ENCODE peak calls at places on chromosome 2, in seven cellular contexts. B is tibial artery, G is RWPE1, Z is lower leg skin, T is hepatocyte, I is foreskin fibroblast, Y is adrenal gland. V is an unnamed sample.

GRCh38 chr2:63041592-63041991 is 9.0 kb upstream of the OTX1 start:
- DNase-seq in B (no peak), G (no peak), Z (no peak), T (no peak), I (no peak), Y (no peak), V (no peak)

GRCh38 chr2:1455466-1455865 is 42.2 kb downstream of the TPO start:
- DNase-seq in B (no peak), G (no peak), Z (no peak), T (no peak), I (peak), Y (no peak), V (no peak)

GRCh38 chr2:163364736-163365135 is 371.1 kb downstream of the FIGN start:
- DNase-seq in B (no peak), G (no peak), Z (no peak), T (no peak), I (no peak), Y (no peak), V (no peak)

GRCh38 chr2:138244400-138245001 is 257.1 kb upstream of the SPOPL start:
- DNase-seq in B (peak), G (no peak), Z (peak), T (no peak), I (peak), Y (no peak), V (no peak)

GRCh38 chr2:222424729-222425671 is 657 bp downstream of the SGPP2 start:
- DNase-seq in B (no peak), G (no peak), Z (no peak), T (peak), I (peak), Y (peak), V (peak)

GRCh38 chr2:74881626-74882298 is 47.8 kb downstream of the HK2 start:
- DNase-seq in B (no peak), G (no peak), Z (no peak), T (no peak), I (no peak), Y (no peak), V (no peak)

GRCh38 chr2:205748660-205749059 is 66.4 kb downstream of the NRP2 start:
- DNase-seq in B (no peak), G (peak), Z (no peak), T (no peak), I (peak), Y (no peak), V (no peak)

GRCh38 chr2:7601990-7602389 is 684.8 kb downstream of the RNF144A start:
- DNase-seq in B (no peak), G (no peak), Z (no peak), T (no peak), I (no peak), Y (no peak), V (no peak)

GRCh38 chr2:241031436-241032165 is 33.2 kb downstream of the SNED1 start:
- DNase-seq in B (no peak), G (no peak), Z (peak), T (no peak), I (no peak), Y (no peak), V (no peak)

GRCh38 chr2:81304154-81304830 is 999.7 kb upstream of the LRRTM1 start:
- DNase-seq in B (no peak), G (peak), Z (no peak), T (peak), I (no peak), Y (no peak), V (no peak)

GRCh38 chr2:8794923-8795825 is 42.2 kb downstream of the KIDINS220 start:
- DNase-seq in B (no peak), G (no peak), Z (no peak), T (no peak), I (peak), Y (no peak), V (no peak)

GRCh38 chr2:240021488-240022104 is 3.5 kb downstream of the NDUFA10 start:
- DNase-seq in B (peak), G (peak), Z (no peak), T (peak), I (peak), Y (peak), V (peak)

GRCh38 chr2:61792355-61792754 is 61.5 kb downstream of the FAM161A start:
- DNase-seq in B (no peak), G (no peak), Z (no peak), T (no peak), I (no peak), Y (no peak), V (no peak)

GRCh38 chr2:70959851-70960832 is 18.3 kb upstream of the ANKRD53 start:
- DNase-seq in B (peak), G (no peak), Z (peak), T (peak), I (no peak), Y (peak), V (no peak)

GRCh38 chr2:212894026-212894425 is 257.4 kb downstream of the IKZF2 start:
- DNase-seq in B (no peak), G (no peak), Z (no peak), T (no peak), I (no peak), Y (no peak), V (no peak)

GRCh38 chr2:60125880-60126444 is 427.5 kb downstream of the BCL11A start:
- DNase-seq in B (no peak), G (no peak), Z (no peak), T (no peak), I (no peak), Y (no peak), V (no peak)

GRCh38 chr2:174174741-174175140 is 73.6 kb downstream of the OLA1 start:
- DNase-seq in B (no peak), G (no peak), Z (no peak), T (no peak), I (no peak), Y (no peak), V (no peak)

GRCh38 chr2:213545964-213546363 is 261.7 kb downstream of the SPAG16 start:
- DNase-seq in B (no peak), G (no peak), Z (no peak), T (no peak), I (no peak), Y (no peak), V (no peak)

GRCh38 chr2:121095257-121096080 is 189.5 kb downstream of the TFCP2L1 start:
- DNase-seq in B (peak), G (peak), Z (peak), T (peak), I (peak), Y (peak), V (peak)

GRCh38 chr2:37306024-37306423 is 18.6 kb downstream of the PRKD3 start:
- DNase-seq in B (no peak), G (no peak), Z (no peak), T (peak), I (no peak), Y (no peak), V (no peak)

GRCh38 chr2:151761193-151761592 is 26.9 kb upstream of the NEB start:
- DNase-seq in B (no peak), G (no peak), Z (no peak), T (no peak), I (no peak), Y (no peak), V (no peak)
- TF ChIP-seq CTCF in B (no peak), G (no peak), Z (no peak), T (no peak), I (no peak), Y (no peak), V (no peak)

GRCh38 chr2:238860966-238861730 is 13.3 kb downstream of the TWIST2 start:
- DNase-seq in B (no peak), G (no peak), Z (no peak), T (no peak), I (peak), Y (no peak), V (no peak)

GRCh38 chr2:238862701-238863100 is 14.8 kb downstream of the TWIST2 start:
- DNase-seq in B (no peak), G (no peak), Z (no peak), T (no peak), I (peak), Y (no peak), V (no peak)

GRCh38 chr2:238863231-238863630 is 15.3 kb downstream of the TWIST2 start:
- DNase-seq in B (peak), G (no peak), Z (no peak), T (no peak), I (peak), Y (no peak), V (no peak)

GRCh38 chr2:238863749-238864206 is 15.9 kb downstream of the TWIST2 start:
- DNase-seq in B (peak), G (no peak), Z (no peak), T (no peak), I (no peak), Y (no peak), V (no peak)

DNA sequence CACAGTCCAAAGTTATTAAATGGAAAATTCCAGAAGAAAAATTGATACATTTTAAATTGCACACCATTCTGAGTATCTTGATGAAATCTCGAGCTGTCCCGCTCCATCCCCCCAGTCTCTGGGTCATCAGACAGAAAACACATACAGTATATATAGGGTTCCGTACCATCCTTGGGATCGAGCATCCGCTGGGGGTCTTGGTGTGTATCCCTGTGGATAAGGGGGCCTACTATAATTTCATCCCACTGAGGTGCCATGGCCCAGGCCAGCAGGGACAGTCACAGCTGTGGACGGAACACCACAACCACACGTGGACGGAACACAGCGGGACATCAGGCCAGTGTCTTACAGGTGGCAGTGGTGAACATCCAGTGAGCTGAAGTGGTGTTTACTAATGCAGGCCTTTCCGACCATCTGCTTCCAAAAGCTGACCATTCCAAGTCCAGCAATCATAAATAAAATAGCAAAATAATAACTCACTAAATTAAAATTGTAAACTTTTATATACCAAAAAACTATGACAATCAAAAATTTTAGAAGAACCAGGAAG is 14.0 kb downstream of the TWIST2 start:
- DNase-seq in B (no peak), G (no peak), Z (no peak), T (no peak), I (peak), Y (no peak), V (no peak)
- TF ChIP-seq CTCF in B (no peak), G (no peak), Z (no peak), T (no peak), I (no peak), Y (no peak), V (no peak)

GRCh38 chr2:86342488-86342887 is 5.1 kb upstream of the REEP1 start:
- DNase-seq in B (no peak), G (no peak), Z (no peak), T (no peak), I (no peak), Y (no peak), V (no peak)
- TF ChIP-seq CTCF in B (no peak), G (no peak), Z (no peak), T (no peak), I (no peak), Y (no peak), V (no peak)

GRCh38 chr2:189347540-189347939 is 93.7 kb upstream of the WDR75 start:
- DNase-seq in B (peak), G (peak), Z (peak), T (peak), I (peak), Y (peak), V (peak)
- TF ChIP-seq CTCF in B (peak), G (peak), Z (no peak), T (peak), I (peak), Y (no peak), V (peak)

DNA sequence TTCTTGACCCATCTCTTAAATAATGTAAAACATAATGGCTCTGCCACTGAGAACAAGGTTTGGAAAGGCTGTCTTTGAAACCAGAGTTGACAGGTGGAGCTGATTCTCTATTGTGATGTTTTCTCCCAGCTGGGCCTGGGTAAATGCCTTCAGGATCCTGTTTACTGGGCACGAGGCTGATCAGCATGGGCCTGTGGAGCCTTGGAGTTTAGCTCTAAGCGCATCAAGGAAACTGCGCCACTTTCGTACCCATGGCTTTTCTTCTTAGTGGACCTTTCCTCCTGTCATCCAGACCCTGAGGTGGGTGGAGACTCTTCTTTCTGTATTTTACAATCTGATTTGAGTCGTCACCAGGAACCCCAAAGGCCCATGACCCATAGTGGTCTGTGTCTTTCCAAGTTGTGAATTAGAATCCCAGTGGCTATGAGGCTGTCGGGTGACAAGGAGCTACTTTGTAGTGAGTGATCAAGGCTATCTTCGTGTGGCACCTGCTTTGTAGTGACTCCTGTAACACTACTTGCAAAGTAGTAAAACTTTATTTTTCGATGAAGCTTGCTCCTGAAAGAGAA is 123.1 kb downstream of the LPIN1 start:
- DNase-seq in B (no peak), G (no peak), Z (peak), T (no peak), I (no peak), Y (no peak), V (no peak)
- TF ChIP-seq CTCF in B (no peak), G (no peak), Z (no peak), T (no peak), I (no peak), Y (no peak), V (no peak)

DNA sequence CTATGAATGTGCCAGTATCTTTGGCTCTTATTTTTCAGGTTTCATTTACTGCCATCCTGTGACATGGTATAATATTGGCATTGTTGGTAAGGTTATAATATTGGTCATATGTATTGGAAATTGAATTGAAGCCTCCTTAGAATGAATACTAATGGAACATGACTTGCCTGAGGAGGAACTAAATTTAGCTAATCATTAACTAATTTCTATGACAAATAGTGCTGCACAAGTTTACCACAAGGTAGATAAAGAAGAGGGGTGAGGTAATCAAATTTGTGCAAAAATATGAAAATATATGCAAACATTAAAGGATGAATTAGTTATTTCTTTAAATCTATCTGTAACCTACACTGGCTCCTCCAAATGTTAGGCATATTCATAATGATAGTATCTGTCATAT is 43.2 kb upstream of the ORC2 start:
- DNase-seq in B (no peak), G (no peak), Z (no peak), T (no peak), I (no peak), Y (no peak), V (no peak)
- TF ChIP-seq CTCF in B (no peak), G (no peak), Z (no peak), T (no peak), I (no peak), Y (no peak), V (no peak)

GRCh38 chr2:191516260-191516659 is 161.7 kb upstream of the NABP1 start:
- DNase-seq in B (no peak), G (no peak), Z (no peak), T (no peak), I (no peak), Y (no peak), V (no peak)

DNA sequence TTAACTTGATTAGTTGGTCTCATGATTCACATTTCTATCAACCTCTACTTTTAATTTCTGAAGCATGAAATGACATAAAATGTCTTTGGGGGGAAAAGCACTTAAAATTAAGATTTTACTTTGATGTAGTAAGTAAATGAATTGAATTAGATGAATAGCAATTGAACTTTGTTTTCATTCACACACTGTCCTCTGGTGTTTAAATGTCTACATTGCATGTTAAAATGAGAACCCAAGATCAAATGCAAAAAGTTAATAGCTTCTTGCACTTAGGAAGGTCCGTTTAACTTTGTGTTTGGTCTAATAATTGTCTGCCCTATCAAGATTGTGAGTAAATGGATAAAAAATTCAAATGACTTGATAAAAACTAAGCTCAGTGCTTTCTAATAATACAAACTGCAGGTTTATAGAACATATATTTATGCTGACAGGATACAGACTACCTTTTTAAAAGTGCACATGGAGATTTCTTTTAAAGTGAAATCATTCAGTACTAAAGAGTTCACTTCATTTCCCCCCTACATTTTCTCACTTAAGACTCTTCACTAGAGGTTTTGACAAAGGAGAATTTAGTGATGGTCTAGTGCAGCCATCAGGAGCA is 156.2 kb upstream of the NABP1 start:
- DNase-seq in B (no peak), G (peak), Z (no peak), T (no peak), I (peak), Y (no peak), V (peak)
- TF ChIP-seq CTCF in B (peak), G (peak), Z (no peak), T (peak), I (peak), Y (peak), V (peak)

GRCh38 chr2:207142461-207142860 is 23.3 kb downstream of the KLF7 start:
- DNase-seq in B (no peak), G (no peak), Z (no peak), T (no peak), I (no peak), Y (no peak), V (no peak)
- TF ChIP-seq CTCF in B (peak), G (no peak), Z (no peak), T (peak), I (no peak), Y (no peak), V (peak)

DNA sequence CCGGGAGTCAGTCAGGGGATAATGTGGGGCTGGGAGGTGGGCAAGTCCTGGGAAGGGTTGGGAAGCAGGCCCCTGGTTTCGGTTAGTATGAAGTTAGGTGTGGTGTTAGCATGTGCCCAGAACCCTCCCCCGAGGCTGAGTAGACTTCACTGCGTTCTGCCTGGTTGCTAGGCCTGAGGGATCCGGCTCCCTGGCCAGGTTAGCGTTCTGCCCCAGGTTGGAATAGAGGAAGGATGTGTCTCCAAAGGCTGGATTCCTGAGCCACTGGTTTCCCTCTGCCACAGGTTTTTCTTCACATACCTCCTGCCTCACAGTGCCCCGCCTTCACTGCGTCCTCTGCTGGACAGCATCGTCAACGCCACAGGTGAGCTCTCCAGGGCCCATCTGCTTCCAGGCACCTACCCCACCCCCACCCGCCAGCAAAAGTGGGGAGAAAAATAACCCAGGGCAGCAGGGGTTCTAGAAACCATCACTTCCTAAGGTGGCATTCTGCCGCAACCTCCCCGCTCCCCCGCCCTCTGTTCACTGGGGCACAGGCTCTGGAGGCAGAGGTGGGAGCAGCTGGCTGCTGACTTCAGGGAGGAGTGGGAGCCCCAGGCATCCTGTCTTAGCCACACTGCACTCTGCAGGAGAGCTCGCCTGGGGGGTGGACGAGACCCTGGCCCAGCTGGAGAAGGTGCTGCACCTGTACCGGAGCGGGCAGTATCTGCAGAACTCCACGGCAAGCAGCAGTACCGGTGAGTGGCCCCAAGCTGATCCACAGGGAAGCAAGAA is 7.0 kb downstream of the PKDCC start:
- DNase-seq in B (no peak), G (no peak), Z (no peak), T (peak), I (no peak), Y (no peak), V (no peak)
- TF ChIP-seq CTCF in B (no peak), G (no peak), Z (no peak), T (peak), I (no peak), Y (no peak), V (no peak)

V was measured in GM13977.